ENCODE peak calls at places on chromosome 5, in four cellular contexts. One of them, this sample, is unnamed.

GRCh38 chr5:106418196-106418595 is 1252.5 kb downstream of the EFNA5 start:
- DNase-seq in brain microvascular endothelial cell: no peak
- DNase-seq in suprapubic skin: no peak
- DNase-seq in OCI-LY7: no peak
- DNase-seq in this sample: no peak

GRCh38 chr5:170307575-170308465 is 10.2 kb upstream of the LCP2 start:
- DNase-seq in OCI-LY7: no peak
- DNase-seq in brain microvascular endothelial cell: peak
- DNase-seq in suprapubic skin: peak
- DNase-seq in this sample: peak

GRCh38 chr5:135246923-135247795 is 151.9 kb downstream of the MACROH2A1 start:
- DNase-seq in OCI-LY7: no peak
- DNase-seq in suprapubic skin: peak
- DNase-seq in brain microvascular endothelial cell: peak
- DNase-seq in this sample: peak

GRCh38 chr5:169778622-169779596 is 141.8 kb downstream of the DOCK2 start:
- DNase-seq in OCI-LY7: peak
- DNase-seq in suprapubic skin: no peak
- DNase-seq in brain microvascular endothelial cell: no peak
- DNase-seq in this sample: no peak

GRCh38 chr5:147310059-147310704 is 75.4 kb downstream of the STK32A start:
- DNase-seq in brain microvascular endothelial cell: peak
- DNase-seq in OCI-LY7: no peak
- DNase-seq in suprapubic skin: no peak
- DNase-seq in this sample: peak

GRCh38 chr5:34007116-34007674 is 655 bp downstream of the AMACR start:
- DNase-seq in suprapubic skin: no peak
- DNase-seq in OCI-LY7: no peak
- DNase-seq in brain microvascular endothelial cell: no peak
- DNase-seq in this sample: peak

GRCh38 chr5:89351232-89351631 is 468.2 kb upstream of the MEF2C start:
- DNase-seq in OCI-LY7: no peak
- DNase-seq in suprapubic skin: no peak
- DNase-seq in brain microvascular endothelial cell: peak
- DNase-seq in this sample: peak

GRCh38 chr5:179124329-179124852 is 64.2 kb downstream of the ZNF354C start:
- DNase-seq in suprapubic skin: no peak
- DNase-seq in OCI-LY7: no peak
- DNase-seq in brain microvascular endothelial cell: no peak
- DNase-seq in this sample: no peak

GRCh38 chr5:157563373-157564148 is 12.0 kb downstream of the ADAM19 start:
- DNase-seq in suprapubic skin: no peak
- DNase-seq in OCI-LY7: no peak
- DNase-seq in brain microvascular endothelial cell: peak
- DNase-seq in this sample: no peak

GRCh38 chr5:107670927-107671741 is at the start of gene EFNA5:
- DNase-seq in OCI-LY7: peak
- DNase-seq in brain microvascular endothelial cell: peak
- DNase-seq in suprapubic skin: peak
- DNase-seq in this sample: peak

GRCh38 chr5:113246371-113246870 is 188.4 kb downstream of the TSSK1B start:
- DNase-seq in suprapubic skin: no peak
- DNase-seq in brain microvascular endothelial cell: peak
- DNase-seq in OCI-LY7: no peak
- DNase-seq in this sample: peak

GRCh38 chr5:129852747-129853352 is 51.4 kb upstream of the CHSY3 start:
- DNase-seq in OCI-LY7: peak
- DNase-seq in brain microvascular endothelial cell: peak
- DNase-seq in suprapubic skin: peak
- DNase-seq in this sample: no peak

GRCh38 chr5:176640616-176641015 is 6.7 kb upstream of the TSPAN17 start:
- DNase-seq in brain microvascular endothelial cell: no peak
- DNase-seq in suprapubic skin: no peak
- DNase-seq in OCI-LY7: no peak
- DNase-seq in this sample: no peak

GRCh38 chr5:54524704-54525103 is 7.1 kb downstream of the SNX18 start:
- DNase-seq in suprapubic skin: no peak
- DNase-seq in OCI-LY7: no peak
- DNase-seq in brain microvascular endothelial cell: peak
- DNase-seq in this sample: no peak

GRCh38 chr5:63125862-63126261 is 547.2 kb downstream of the LRRC70 start:
- DNase-seq in suprapubic skin: no peak
- DNase-seq in brain microvascular endothelial cell: peak
- DNase-seq in OCI-LY7: peak
- DNase-seq in this sample: peak

GRCh38 chr5:180866296-180866695 is 5.2 kb upstream of the ZFP62 start:
- DNase-seq in brain microvascular endothelial cell: no peak
- DNase-seq in OCI-LY7: no peak
- DNase-seq in suprapubic skin: no peak
- DNase-seq in this sample: no peak

GRCh38 chr5:180870669-180871068 is 9.6 kb upstream of the ZFP62 start:
- DNase-seq in brain microvascular endothelial cell: no peak
- DNase-seq in OCI-LY7: no peak
- DNase-seq in suprapubic skin: no peak
- DNase-seq in this sample: no peak

GRCh38 chr5:180866985-180867384 is 5.9 kb upstream of the ZFP62 start:
- DNase-seq in OCI-LY7: no peak
- DNase-seq in brain microvascular endothelial cell: no peak
- DNase-seq in suprapubic skin: no peak
- DNase-seq in this sample: no peak

GRCh38 chr5:180869587-180869986 is 8.5 kb upstream of the ZFP62 start:
- DNase-seq in brain microvascular endothelial cell: no peak
- DNase-seq in OCI-LY7: no peak
- DNase-seq in suprapubic skin: no peak
- DNase-seq in this sample: no peak

GRCh38 chr5:180868960-180869359 is 7.9 kb upstream of the ZFP62 start:
- DNase-seq in suprapubic skin: peak
- DNase-seq in brain microvascular endothelial cell: peak
- DNase-seq in OCI-LY7: peak
- DNase-seq in this sample: peak
- TF ChIP-seq CTCF in suprapubic skin: peak
- TF ChIP-seq CTCF in brain microvascular endothelial cell: peak
- TF ChIP-seq CTCF in OCI-LY7: peak
- TF ChIP-seq CTCF in this sample: peak

GRCh38 chr5:24566933-24567332 is 77.8 kb downstream of the CDH10 start:
- DNase-seq in brain microvascular endothelial cell: no peak
- DNase-seq in suprapubic skin: no peak
- DNase-seq in OCI-LY7: no peak
- DNase-seq in this sample: no peak
- H3K27ac ChIP-seq in brain microvascular endothelial cell: no peak
- H3K27ac ChIP-seq in suprapubic skin: no peak
- H3K27ac ChIP-seq in OCI-LY7: no peak
- H3K27ac ChIP-seq in this sample: no peak

GRCh38 chr5:1235379-1235778 is 10.2 kb downstream of the SLC6A18 start:
- DNase-seq in OCI-LY7: no peak
- DNase-seq in brain microvascular endothelial cell: no peak
- DNase-seq in suprapubic skin: no peak
- DNase-seq in this sample: no peak
- TF ChIP-seq CTCF in OCI-LY7: peak
- TF ChIP-seq CTCF in brain microvascular endothelial cell: no peak
- TF ChIP-seq CTCF in suprapubic skin: no peak
- TF ChIP-seq CTCF in this sample: no peak

GRCh38 chr5:132387649-132388117 is 18.2 kb downstream of the SLC22A5 start:
- DNase-seq in suprapubic skin: no peak
- DNase-seq in OCI-LY7: no peak
- DNase-seq in brain microvascular endothelial cell: peak
- DNase-seq in this sample: peak
- H3K27ac ChIP-seq in suprapubic skin: peak
- H3K27ac ChIP-seq in OCI-LY7: no peak
- H3K27ac ChIP-seq in brain microvascular endothelial cell: peak
- H3K27ac ChIP-seq in this sample: peak

DNA sequence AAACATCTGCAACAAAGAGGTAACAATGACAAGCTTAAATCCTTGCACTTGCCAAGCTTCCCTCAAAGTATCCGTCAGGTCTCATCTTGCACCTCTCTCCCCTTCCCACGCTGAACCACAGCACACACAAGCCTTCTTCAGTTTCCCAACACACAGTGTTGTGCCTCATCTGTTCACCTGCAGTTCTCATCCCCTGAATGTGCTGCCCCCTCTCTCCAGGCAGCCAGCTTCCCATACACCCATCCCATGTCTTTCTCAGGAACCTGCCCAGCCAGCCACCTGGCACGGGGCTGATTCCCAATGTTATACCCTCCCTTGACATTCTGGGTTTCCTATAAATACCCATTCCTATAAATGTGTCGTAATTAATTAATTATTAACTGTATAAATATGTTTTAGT is 314.8 kb downstream of the PRELID2 start:
- DNase-seq in brain microvascular endothelial cell: no peak
- DNase-seq in OCI-LY7: no peak
- DNase-seq in suprapubic skin: no peak
- DNase-seq in this sample: no peak
- TF ChIP-seq CTCF in brain microvascular endothelial cell: no peak
- TF ChIP-seq CTCF in OCI-LY7: no peak
- TF ChIP-seq CTCF in suprapubic skin: no peak
- TF ChIP-seq CTCF in this sample: no peak

GRCh38 chr5:149988126-149988525 is 12.3 kb downstream of the TIGD6 start:
- DNase-seq in brain microvascular endothelial cell: no peak
- DNase-seq in OCI-LY7: no peak
- DNase-seq in suprapubic skin: no peak
- DNase-seq in this sample: no peak
- H3K27ac ChIP-seq in brain microvascular endothelial cell: no peak
- H3K27ac ChIP-seq in OCI-LY7: no peak
- H3K27ac ChIP-seq in suprapubic skin: no peak
- H3K27ac ChIP-seq in this sample: no peak

GRCh38 chr5:150353395-150353675 is 4.2 kb upstream of the TCOF1 start:
- DNase-seq in OCI-LY7: no peak
- DNase-seq in suprapubic skin: no peak
- DNase-seq in brain microvascular endothelial cell: no peak
- DNase-seq in this sample: no peak
- TF ChIP-seq CTCF in OCI-LY7: no peak
- TF ChIP-seq CTCF in suprapubic skin: no peak
- TF ChIP-seq CTCF in brain microvascular endothelial cell: no peak
- TF ChIP-seq CTCF in this sample: no peak

This sample was measured in foreskin keratinocyte.